ENCODE peak calls at places on chromosomes 6 and 20, in eight cellular contexts. I is lung; E is upper lobe of left lung; A is lower lobe of right lung; S is aorta; B is naive thymus-derived CD4-positive, alpha-beta T cell; U is heart left ventricle; V is body of pancreas. M is an unnamed sample. For H3K4me1, the result is how much of the 10 kb centered on the place peaks cover.

GRCh38 chr6:130322673-130323268 is 43.0 kb upstream of the TMEM200A start:
- ATAC-seq in I (peak), E (no peak), A (peak), S (no peak), B (peak), U (no peak), V (peak), M (no peak)

GRCh38 chr20:51368461-51369211 is 173.9 kb downstream of the NFATC2 start:
- ATAC-seq in I (no peak), E (no peak), A (no peak), S (no peak), B (no peak), U (no peak), V (no peak), M (no peak)

GRCh38 chr6:148835920-148836441 is 89.2 kb downstream of the UST start:
- ATAC-seq in I (no peak), E (no peak), A (no peak), S (no peak), B (no peak), U (no peak), V (no peak), M (no peak)

GRCh38 chr6:40727272-40727671 is 140.1 kb upstream of the LRFN2 start:
- ATAC-seq in I (no peak), E (no peak), A (no peak), S (no peak), B (no peak), U (no peak), V (no peak), M (no peak)

GRCh38 chr6:118993803-118994231 is 58.9 kb upstream of the MCM9 start:
- ATAC-seq in I (no peak), E (no peak), A (no peak), S (no peak), B (no peak), U (no peak), V (no peak), M (no peak)

GRCh38 chr20:9488063-9488462 is 26.3 kb upstream of the LAMP5 start:
- ATAC-seq in I (no peak), E (no peak), A (no peak), S (no peak), B (no peak), U (no peak), V (no peak), M (no peak)

GRCh38 chr6:150238857-150239407 is 96.1 kb downstream of the PPP1R14C start:
- ATAC-seq in I (no peak), E (no peak), A (no peak), S (no peak), B (no peak), U (no peak), V (no peak), M (no peak)

GRCh38 chr20:64110411-64111068 is 3.2 kb upstream of the NPBWR2 start:
- ATAC-seq in I (no peak), E (no peak), A (no peak), S (no peak), B (no peak), U (no peak), V (no peak), M (no peak)

GRCh38 chr6:148720897-148721296 is 25.9 kb upstream of the UST start:
- ATAC-seq in I (no peak), E (no peak), A (no peak), S (peak), B (no peak), U (no peak), V (no peak), M (no peak)

GRCh38 chr6:17714879-17715860 is 8.4 kb upstream of the NUP153 start:
- ATAC-seq in I (peak), E (no peak), A (peak), S (no peak), B (peak), U (no peak), V (no peak), M (no peak)

GRCh38 chr20:19947611-19948264 is 69.4 kb upstream of the NAA20 start:
- ATAC-seq in I (no peak), E (no peak), A (no peak), S (no peak), B (no peak), U (no peak), V (peak), M (no peak)

GRCh38 chr6:30075094-30075986 is at the start of gene RNF39:
- ATAC-seq in I (peak), E (peak), A (peak), S (peak), B (peak), U (no peak), V (peak), M (no peak)

GRCh38 chr6:87152528-87152950 is 2.8 kb upstream of the ZNF292 start:
- ATAC-seq in I (no peak), E (no peak), A (no peak), S (no peak), B (no peak), U (no peak), V (no peak), M (peak)

GRCh38 chr6:167078745-167079144 is 44.2 kb upstream of the CCR6 start:
- ATAC-seq in I (no peak), E (no peak), A (no peak), S (no peak), B (no peak), U (no peak), V (no peak), M (no peak)
- H3K4me3 ChIP-seq in I (no peak), E (no peak), A (no peak), S (no peak), B (no peak), U (no peak), V (no peak), M (no peak)

DNA sequence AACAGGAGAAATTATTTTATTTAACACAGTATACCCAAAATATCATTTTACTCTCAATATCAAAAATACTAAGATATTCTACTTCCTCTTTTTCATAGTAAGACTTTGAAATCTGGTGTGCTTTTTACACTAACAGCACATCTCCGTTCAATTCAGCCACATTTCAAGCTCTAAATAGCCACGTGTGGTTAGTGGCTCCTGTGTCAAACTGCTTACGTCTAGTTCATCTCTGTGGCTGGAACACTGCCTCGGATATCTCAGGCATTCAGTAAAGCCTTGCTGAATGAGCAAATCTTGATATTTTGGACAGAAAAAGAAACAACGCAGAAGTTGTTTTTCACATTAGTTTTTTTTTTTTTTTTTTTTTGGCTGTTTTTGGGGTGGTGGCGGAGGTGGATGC is 136.1 kb downstream of the EYA4 start:
- ATAC-seq in I (no peak), E (no peak), A (no peak), S (no peak), B (no peak), U (no peak), V (no peak), M (no peak)
- H3K4me1 ChIP-seq in I (under half), E (under half), A (under half), S (under half), B (under half), U (under half), V (under half), M (under half)

DNA sequence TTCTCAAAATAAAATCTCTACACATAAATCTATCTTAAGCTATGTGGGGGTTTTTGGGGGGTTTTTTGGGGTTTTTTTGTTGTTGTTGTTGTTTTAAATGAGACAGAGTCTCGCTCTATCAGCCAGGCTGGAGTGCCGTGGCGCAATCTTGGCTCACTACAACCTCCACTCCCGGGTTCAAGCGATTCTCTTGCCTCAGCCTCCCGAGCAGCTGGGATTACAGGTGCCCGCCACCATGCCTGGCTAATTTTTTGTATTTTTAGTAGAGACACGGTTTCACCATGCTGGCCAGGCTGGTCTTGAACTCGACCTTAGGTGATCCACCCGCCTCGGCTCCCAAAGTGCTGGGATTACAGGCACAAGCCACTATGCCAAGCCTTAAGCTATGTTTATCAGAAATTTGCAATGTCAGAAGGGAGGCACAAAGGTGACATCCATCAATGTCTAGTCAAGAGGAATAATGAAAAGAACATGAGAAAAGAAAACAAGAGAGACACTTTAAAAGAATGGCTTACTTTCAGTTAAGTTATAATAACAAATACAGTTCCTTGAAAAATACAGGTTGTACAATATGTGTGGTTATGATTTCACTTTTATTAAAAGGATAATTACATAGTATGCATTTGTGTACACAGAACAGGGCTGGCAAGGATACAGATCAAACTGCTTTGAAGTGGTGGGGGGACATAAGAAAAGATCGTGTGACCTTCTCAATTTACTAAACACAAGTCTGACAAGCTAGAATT is 28.6 kb downstream of the SLC23A2 start:
- ATAC-seq in I (no peak), E (no peak), A (peak), S (no peak), B (no peak), U (no peak), V (peak), M (no peak)
- H3K4me3 ChIP-seq in I (no peak), E (peak), A (peak), S (no peak), B (no peak), U (peak), V (no peak), M (no peak)

GRCh38 chr6:125942677-125943527 is 13.7 kb upstream of the HINT3 start:
- ATAC-seq in I (no peak), E (no peak), A (peak), S (no peak), B (no peak), U (no peak), V (peak), M (no peak)
- H3K4me1 ChIP-seq in I (under half), E (under half), A (half or more), S (under half), B (under half), U (under half), V (half or more), M (under half)

GRCh38 chr6:10417681-10418104 is 2.8 kb upstream of the TFAP2A start:
- ATAC-seq in I (no peak), E (no peak), A (no peak), S (no peak), B (no peak), U (no peak), V (no peak), M (no peak)

GRCh38 chr6:10416863-10417641 is 2.2 kb upstream of the TFAP2A start:
- ATAC-seq in I (no peak), E (no peak), A (no peak), S (no peak), B (no peak), U (no peak), V (no peak), M (no peak)

GRCh38 chr6:10418862-10419748 is 4.2 kb upstream of the TFAP2A start:
- ATAC-seq in I (no peak), E (no peak), A (no peak), S (no peak), B (no peak), U (no peak), V (peak), M (no peak)

GRCh38 chr6:10419749-10420545 is 5.1 kb upstream of the TFAP2A start:
- ATAC-seq in I (no peak), E (no peak), A (no peak), S (no peak), B (no peak), U (no peak), V (no peak), M (no peak)

GRCh38 chr6:10418361-10418861 is 3.5 kb upstream of the TFAP2A start:
- ATAC-seq in I (no peak), E (no peak), A (no peak), S (no peak), B (no peak), U (no peak), V (no peak), M (no peak)
- H3K4me3 ChIP-seq in I (no peak), E (no peak), A (no peak), S (no peak), B (no peak), U (no peak), V (no peak), M (no peak)

GRCh38 chr6:158805698-158806373 is 13.3 kb downstream of the EZR start:
- ATAC-seq in I (no peak), E (no peak), A (no peak), S (no peak), B (no peak), U (no peak), V (no peak), M (no peak)
- H3K4me1 ChIP-seq in I (under half), E (under half), A (half or more), S (under half), B (half or more), U (half or more), V (half or more), M (under half)

GRCh38 chr6:106525111-106525884 is 104.0 kb downstream of the RTN4IP1 start:
- ATAC-seq in I (no peak), E (no peak), A (peak), S (no peak), B (peak), U (no peak), V (no peak), M (no peak)
- H3K4me3 ChIP-seq in I (no peak), E (peak), A (peak), S (no peak), B (peak), U (peak), V (no peak), M (no peak)

DNA sequence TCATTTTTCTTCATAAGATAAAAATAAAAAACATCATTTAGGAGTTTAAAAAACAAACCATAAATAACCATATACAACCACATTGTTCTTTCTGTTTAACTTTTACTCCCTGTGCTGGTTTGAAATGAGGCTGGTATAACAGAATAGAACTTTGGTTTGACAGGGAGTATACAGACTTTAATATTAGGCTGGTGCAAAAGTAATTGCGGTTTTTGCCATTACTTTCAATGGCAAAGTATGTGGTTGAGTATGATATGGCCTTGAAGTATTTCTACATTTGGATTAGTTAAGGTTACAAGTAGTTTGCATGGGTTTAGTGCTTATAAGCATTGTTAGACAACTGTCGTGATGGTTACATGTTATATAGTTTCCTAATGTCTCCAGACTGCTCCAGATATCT is 29.0 kb upstream of the COL10A1 start:
- ATAC-seq in I (no peak), E (no peak), A (no peak), S (no peak), B (no peak), U (no peak), V (no peak), M (no peak)
- H3K4me1 ChIP-seq in I (under half), E (under half), A (under half), S (under half), B (under half), U (under half), V (under half), M (under half)

M was measured in gastroesophageal sphincter.